ENCODE peak calls at places on chromosomes 11 and 22, in eight cellular contexts. J, C, V, X, K, F, H and Z are unnamed samples.

GRCh38 chr11:101429708-101430107 is 154.1 kb downstream of the TRPC6 start:
- DNase-seq in X (no peak), C (no peak), V (no peak), F (no peak), K (no peak), J (no peak), H (no peak), Z (no peak)

GRCh38 chr11:60748225-60748624 is 8.4 kb upstream of the MS4A15 start:
- DNase-seq in F (no peak), J (no peak), C (no peak), H (no peak), K (no peak), V (no peak), X (no peak), Z (no peak)

GRCh38 chr11:71423181-71423790 is 24.9 kb downstream of the DHCR7 start:
- DNase-seq in H (no peak), C (no peak), V (no peak), X (peak; percentile 90), J (no peak), F (no peak), K (no peak), Z (no peak)

GRCh38 chr11:10303558-10304363 is 1.1 kb upstream of the ADM start:
- DNase-seq in V (peak; percentile 87), J (peak; percentile 92), X (peak; percentile 54), C (peak; percentile 69), F (peak; percentile 52), K (no peak), H (no peak), Z (peak; percentile 42)

GRCh38 chr22:48796295-48797015 is 1031.2 kb downstream of the BRD1 start:
- DNase-seq in C (no peak), X (no peak), V (no peak), J (no peak), K (no peak), H (no peak), F (no peak), Z (no peak)

GRCh38 chr11:6583584-6583983 is 19.8 kb downstream of the RRP8 start:
- DNase-seq in C (no peak), V (no peak), K (no peak), F (no peak), J (no peak), X (no peak), H (no peak), Z (no peak)

GRCh38 chr22:30947163-30947820 is 21.3 kb downstream of the MORC2 start:
- DNase-seq in H (peak; percentile 62), J (no peak), C (peak; percentile 13), V (no peak), K (peak; percentile 63), X (no peak), F (no peak), Z (no peak)

GRCh38 chr22:44661070-44661469 is 40.9 kb upstream of the PRR5 start:
- DNase-seq in C (no peak), K (no peak), J (no peak), V (peak; percentile 47), X (no peak), F (no peak), H (no peak), Z (no peak)

GRCh38 chr11:2588809-2589537 is 110.8 kb downstream of the KCNQ1OT1 start:
- DNase-seq in F (no peak), K (no peak), J (no peak), V (no peak), C (peak; percentile 8), H (no peak), X (no peak), Z (peak; percentile 4)

GRCh38 chr22:20131856-20132685 is 467 bp downstream of the ZDHHC8 start:
- DNase-seq in V (peak; percentile 32), J (no peak), F (no peak), K (no peak), X (no peak), C (peak; percentile 58), H (no peak), Z (peak; percentile 65)

GRCh38 chr11:75946531-75947530 is 131.8 kb downstream of the UVRAG start:
- DNase-seq in C (no peak), X (peak; percentile 90), J (peak; percentile 19), K (peak; percentile 31), V (peak; percentile 46), F (peak; percentile 79), H (peak; percentile 47), Z (no peak)

GRCh38 chr11:116445108-116446047 is 327.4 kb downstream of the BUD13 start:
- DNase-seq in F (no peak), H (no peak), V (no peak), X (no peak), J (no peak), C (no peak), K (no peak), Z (no peak)

GRCh38 chr11:96643173-96643572 is 253.4 kb downstream of the JRKL start:
- DNase-seq in X (no peak), F (no peak), H (no peak), C (no peak), K (no peak), V (no peak), J (no peak), Z (no peak)

GRCh38 chr11:31974737-31975136 is 116.1 kb upstream of the RCN1 start:
- DNase-seq in H (no peak), F (peak; percentile 12), V (peak; percentile 86), X (no peak), K (no peak), C (peak; percentile 71), J (peak; percentile 97), Z (peak; percentile 51)

GRCh38 chr11:37916331-37916730 is 1318.3 kb upstream of the RAG2 start:
- DNase-seq in V (no peak), C (no peak), K (no peak), F (peak; percentile 17), J (no peak), X (no peak), H (no peak), Z (no peak)

GRCh38 chr11:11279956-11280689 is 72.9 kb downstream of the CSNK2A3 start:
- DNase-seq in X (no peak), F (peak; percentile 6), V (no peak), K (no peak), J (peak; percentile 30), C (no peak), H (no peak), Z (no peak)

GRCh38 chr22:48819232-48819631 is 1008.4 kb downstream of the BRD1 start:
- DNase-seq in V (no peak), X (no peak), J (no peak), C (no peak), F (no peak), K (no peak), H (no peak), Z (no peak)

GRCh38 chr22:39283312-39284141 is 35.9 kb downstream of the RPL3 start:
- DNase-seq in X (no peak), H (no peak), K (peak; percentile 44), J (peak; percentile 98), F (peak; percentile 38), C (no peak), V (peak; percentile 47), Z (no peak)

GRCh38 chr11:4018641-4019040 is 76.0 kb upstream of the RRM1 start:
- DNase-seq in X (no peak), H (no peak), K (no peak), F (no peak), J (peak; percentile 27), C (no peak), V (peak; percentile 39), Z (no peak)

GRCh38 chr11:132855516-132855915 is 676.8 kb downstream of the OPCML start:
- DNase-seq in H (no peak), J (no peak), K (no peak), V (no peak), C (no peak), X (no peak), F (no peak), Z (no peak)

GRCh38 chr11:117424781-117425180 is 97.1 kb downstream of the CEP164 start:
- DNase-seq in X (no peak), J (no peak), C (peak; percentile 41), H (no peak), V (peak; percentile 3), F (peak; percentile 21), K (no peak), Z (peak; percentile 50)

GRCh38 chr11:86577663-86578636 is 94.5 kb downstream of the ME3 start:
- DNase-seq in X (no peak), V (peak; percentile 92), K (no peak), F (peak; percentile 95), C (peak; percentile 77), J (peak; percentile 96), H (no peak), Z (peak; percentile 82)